ENCODE peak calls at places on chromosomes 5 and 9, in five cellular contexts. One of them, this sample, is unnamed.

GRCh38 chr9:69028754-69029153 is 6.8 kb upstream of the FXN start:
- DNase-seq in choroid plexus epithelial cell: no peak
- DNase-seq in CD8-positive, alpha-beta memory T cell: no peak
- DNase-seq in H7: no peak
- DNase-seq in stimulated activated CD4-positive, alpha-beta T cell treated with anti-CD3 and anti-CD28 coated beads, Interleukin-2, amount 100 ng/mL, for 24 hours: no peak
- DNase-seq in this sample: no peak

GRCh38 chr5:38257236-38258036 is 923 bp upstream of the EGFLAM start:
- DNase-seq in H7: peak; percentile 69
- DNase-seq in stimulated activated CD4-positive, alpha-beta T cell treated with anti-CD3 and anti-CD28 coated beads, Interleukin-2, amount 100 ng/mL, for 24 hours: no peak
- DNase-seq in CD8-positive, alpha-beta memory T cell: no peak
- DNase-seq in choroid plexus epithelial cell: no peak
- DNase-seq in this sample: no peak

GRCh38 chr9:93304574-93305496 is 120.9 kb downstream of the WNK2 start:
- DNase-seq in stimulated activated CD4-positive, alpha-beta T cell treated with anti-CD3 and anti-CD28 coated beads, Interleukin-2, amount 100 ng/mL, for 24 hours: peak; percentile 22
- DNase-seq in CD8-positive, alpha-beta memory T cell: no peak
- DNase-seq in H7: peak; percentile 93
- DNase-seq in choroid plexus epithelial cell: peak; percentile 75
- DNase-seq in this sample: peak; percentile 41

GRCh38 chr5:176700239-176700847 is 53.1 kb downstream of the TSPAN17 start:
- DNase-seq in stimulated activated CD4-positive, alpha-beta T cell treated with anti-CD3 and anti-CD28 coated beads, Interleukin-2, amount 100 ng/mL, for 24 hours: no peak
- DNase-seq in H7: peak; percentile 90
- DNase-seq in CD8-positive, alpha-beta memory T cell: no peak
- DNase-seq in choroid plexus epithelial cell: peak; percentile 22
- DNase-seq in this sample: no peak

GRCh38 chr9:112772215-112772509 is 21.6 kb downstream of the SNX30 start:
- DNase-seq in stimulated activated CD4-positive, alpha-beta T cell treated with anti-CD3 and anti-CD28 coated beads, Interleukin-2, amount 100 ng/mL, for 24 hours: no peak
- DNase-seq in CD8-positive, alpha-beta memory T cell: no peak
- DNase-seq in choroid plexus epithelial cell: no peak
- DNase-seq in H7: no peak
- DNase-seq in this sample: no peak

GRCh38 chr9:95447660-95448420 is 68.9 kb downstream of the PTCH1 start:
- DNase-seq in stimulated activated CD4-positive, alpha-beta T cell treated with anti-CD3 and anti-CD28 coated beads, Interleukin-2, amount 100 ng/mL, for 24 hours: no peak
- DNase-seq in choroid plexus epithelial cell: no peak
- DNase-seq in H7: peak; percentile 88
- DNase-seq in CD8-positive, alpha-beta memory T cell: no peak
- DNase-seq in this sample: no peak

GRCh38 chr5:128083811-128084227 is 253 bp downstream of the SLC12A2 start:
- DNase-seq in H7: no peak
- DNase-seq in choroid plexus epithelial cell: peak; percentile 71
- DNase-seq in stimulated activated CD4-positive, alpha-beta T cell treated with anti-CD3 and anti-CD28 coated beads, Interleukin-2, amount 100 ng/mL, for 24 hours: no peak
- DNase-seq in CD8-positive, alpha-beta memory T cell: no peak
- DNase-seq in this sample: peak; percentile 52

GRCh38 chr9:80061940-80062339 is 490.2 kb downstream of the TLE4 start:
- DNase-seq in CD8-positive, alpha-beta memory T cell: no peak
- DNase-seq in choroid plexus epithelial cell: peak; percentile 97
- DNase-seq in stimulated activated CD4-positive, alpha-beta T cell treated with anti-CD3 and anti-CD28 coated beads, Interleukin-2, amount 100 ng/mL, for 24 hours: no peak
- DNase-seq in H7: no peak
- DNase-seq in this sample: peak; percentile 97

GRCh38 chr9:97591535-97591934 is 41.6 kb downstream of the TSTD2 start:
- DNase-seq in stimulated activated CD4-positive, alpha-beta T cell treated with anti-CD3 and anti-CD28 coated beads, Interleukin-2, amount 100 ng/mL, for 24 hours: no peak
- DNase-seq in choroid plexus epithelial cell: no peak
- DNase-seq in H7: peak; percentile 47
- DNase-seq in CD8-positive, alpha-beta memory T cell: no peak
- DNase-seq in this sample: no peak

GRCh38 chr9:127741831-127742434 is 6.8 kb upstream of the TOR2A start:
- DNase-seq in H7: peak; percentile 98
- DNase-seq in choroid plexus epithelial cell: no peak
- DNase-seq in CD8-positive, alpha-beta memory T cell: no peak
- DNase-seq in stimulated activated CD4-positive, alpha-beta T cell treated with anti-CD3 and anti-CD28 coated beads, Interleukin-2, amount 100 ng/mL, for 24 hours: no peak
- DNase-seq in this sample: no peak

GRCh38 chr9:127290666-127291065 is 26.1 kb downstream of the GARNL3 start:
- DNase-seq in H7: no peak
- DNase-seq in CD8-positive, alpha-beta memory T cell: no peak
- DNase-seq in stimulated activated CD4-positive, alpha-beta T cell treated with anti-CD3 and anti-CD28 coated beads, Interleukin-2, amount 100 ng/mL, for 24 hours: no peak
- DNase-seq in choroid plexus epithelial cell: no peak
- DNase-seq in this sample: no peak

GRCh38 chr9:19208653-19209052 is 21.8 kb upstream of the DENND4C start:
- DNase-seq in CD8-positive, alpha-beta memory T cell: no peak
- DNase-seq in choroid plexus epithelial cell: no peak
- DNase-seq in stimulated activated CD4-positive, alpha-beta T cell treated with anti-CD3 and anti-CD28 coated beads, Interleukin-2, amount 100 ng/mL, for 24 hours: no peak
- DNase-seq in H7: no peak
- DNase-seq in this sample: no peak

GRCh38 chr9:11269036-11269435 is 656.2 kb upstream of the PTPRD start:
- DNase-seq in stimulated activated CD4-positive, alpha-beta T cell treated with anti-CD3 and anti-CD28 coated beads, Interleukin-2, amount 100 ng/mL, for 24 hours: no peak
- DNase-seq in choroid plexus epithelial cell: peak; percentile 14
- DNase-seq in H7: no peak
- DNase-seq in CD8-positive, alpha-beta memory T cell: no peak
- DNase-seq in this sample: no peak

GRCh38 chr9:70413427-70413797 is 1.0 kb downstream of the KLF9 start:
- DNase-seq in H7: peak; percentile 80
- DNase-seq in choroid plexus epithelial cell: no peak
- DNase-seq in stimulated activated CD4-positive, alpha-beta T cell treated with anti-CD3 and anti-CD28 coated beads, Interleukin-2, amount 100 ng/mL, for 24 hours: no peak
- DNase-seq in CD8-positive, alpha-beta memory T cell: no peak
- DNase-seq in this sample: no peak

GRCh38 chr5:52801329-52801728 is 13.6 kb downstream of the ITGA1 start:
- DNase-seq in H7: no peak
- DNase-seq in stimulated activated CD4-positive, alpha-beta T cell treated with anti-CD3 and anti-CD28 coated beads, Interleukin-2, amount 100 ng/mL, for 24 hours: no peak
- DNase-seq in CD8-positive, alpha-beta memory T cell: no peak
- DNase-seq in choroid plexus epithelial cell: peak; percentile 54
- DNase-seq in this sample: peak; percentile 46

GRCh38 chr5:159910843-159911229 is 5.4 kb upstream of the ADRA1B start:
- DNase-seq in choroid plexus epithelial cell: no peak
- DNase-seq in CD8-positive, alpha-beta memory T cell: no peak
- DNase-seq in stimulated activated CD4-positive, alpha-beta T cell treated with anti-CD3 and anti-CD28 coated beads, Interleukin-2, amount 100 ng/mL, for 24 hours: no peak
- DNase-seq in H7: no peak
- DNase-seq in this sample: no peak

GRCh38 chr9:35142037-35142436 is 19.8 kb upstream of the UNC13B start:
- DNase-seq in H7: no peak
- DNase-seq in stimulated activated CD4-positive, alpha-beta T cell treated with anti-CD3 and anti-CD28 coated beads, Interleukin-2, amount 100 ng/mL, for 24 hours: no peak
- DNase-seq in choroid plexus epithelial cell: no peak
- DNase-seq in CD8-positive, alpha-beta memory T cell: no peak
- DNase-seq in this sample: no peak

GRCh38 chr9:127305450-127306226 is 41.1 kb downstream of the GARNL3 start:
- DNase-seq in choroid plexus epithelial cell: no peak
- DNase-seq in CD8-positive, alpha-beta memory T cell: no peak
- DNase-seq in H7: peak; percentile 58
- DNase-seq in stimulated activated CD4-positive, alpha-beta T cell treated with anti-CD3 and anti-CD28 coated beads, Interleukin-2, amount 100 ng/mL, for 24 hours: no peak
- DNase-seq in this sample: no peak

GRCh38 chr9:89943309-89943708 is 338.5 kb downstream of the GADD45G start:
- DNase-seq in stimulated activated CD4-positive, alpha-beta T cell treated with anti-CD3 and anti-CD28 coated beads, Interleukin-2, amount 100 ng/mL, for 24 hours: no peak
- DNase-seq in CD8-positive, alpha-beta memory T cell: no peak
- DNase-seq in H7: no peak
- DNase-seq in choroid plexus epithelial cell: no peak
- DNase-seq in this sample: no peak

GRCh38 chr9:78549711-78550110 is 252.8 kb downstream of the PSAT1 start:
- DNase-seq in stimulated activated CD4-positive, alpha-beta T cell treated with anti-CD3 and anti-CD28 coated beads, Interleukin-2, amount 100 ng/mL, for 24 hours: no peak
- DNase-seq in H7: no peak
- DNase-seq in choroid plexus epithelial cell: peak; percentile 10
- DNase-seq in CD8-positive, alpha-beta memory T cell: no peak
- DNase-seq in this sample: peak; percentile 17

GRCh38 chr9:72871685-72872084 is 81.2 kb downstream of the ALDH1A1 start:
- DNase-seq in choroid plexus epithelial cell: peak; percentile 41
- DNase-seq in stimulated activated CD4-positive, alpha-beta T cell treated with anti-CD3 and anti-CD28 coated beads, Interleukin-2, amount 100 ng/mL, for 24 hours: no peak
- DNase-seq in H7: no peak
- DNase-seq in CD8-positive, alpha-beta memory T cell: no peak
- DNase-seq in this sample: peak; percentile 1

GRCh38 chr5:82661462-82661861 is 383.3 kb upstream of the RPS23 start:
- DNase-seq in choroid plexus epithelial cell: no peak
- DNase-seq in H7: no peak
- DNase-seq in stimulated activated CD4-positive, alpha-beta T cell treated with anti-CD3 and anti-CD28 coated beads, Interleukin-2, amount 100 ng/mL, for 24 hours: no peak
- DNase-seq in CD8-positive, alpha-beta memory T cell: no peak
- DNase-seq in this sample: no peak

GRCh38 chr5:174789596-174789995 is 65.2 kb downstream of the MSX2 start:
- DNase-seq in choroid plexus epithelial cell: no peak
- DNase-seq in stimulated activated CD4-positive, alpha-beta T cell treated with anti-CD3 and anti-CD28 coated beads, Interleukin-2, amount 100 ng/mL, for 24 hours: no peak
- DNase-seq in CD8-positive, alpha-beta memory T cell: no peak
- DNase-seq in H7: no peak
- DNase-seq in this sample: no peak

GRCh38 chr9:95100071-95100627 is 217.4 kb downstream of the FANCC start:
- DNase-seq in stimulated activated CD4-positive, alpha-beta T cell treated with anti-CD3 and anti-CD28 coated beads, Interleukin-2, amount 100 ng/mL, for 24 hours: no peak
- DNase-seq in choroid plexus epithelial cell: no peak
- DNase-seq in CD8-positive, alpha-beta memory T cell: no peak
- DNase-seq in H7: no peak
- DNase-seq in this sample: peak; percentile 53

GRCh38 chr5:108654042-108654441 is 93.7 kb upstream of the FER start:
- DNase-seq in stimulated activated CD4-positive, alpha-beta T cell treated with anti-CD3 and anti-CD28 coated beads, Interleukin-2, amount 100 ng/mL, for 24 hours: no peak
- DNase-seq in H7: no peak
- DNase-seq in choroid plexus epithelial cell: no peak
- DNase-seq in CD8-positive, alpha-beta memory T cell: no peak
- DNase-seq in this sample: peak; percentile 70

GRCh38 chr9:94681508-94681907 is 42.2 kb upstream of the FBP1 start:
- DNase-seq in stimulated activated CD4-positive, alpha-beta T cell treated with anti-CD3 and anti-CD28 coated beads, Interleukin-2, amount 100 ng/mL, for 24 hours: peak; percentile 63
- DNase-seq in choroid plexus epithelial cell: peak; percentile 89
- DNase-seq in H7: peak; percentile 78
- DNase-seq in CD8-positive, alpha-beta memory T cell: peak; percentile 36
- DNase-seq in this sample: peak; percentile 80

GRCh38 chr9:107465467-107466451 is 23.8 kb downstream of the KLF4 start:
- DNase-seq in CD8-positive, alpha-beta memory T cell: no peak
- DNase-seq in stimulated activated CD4-positive, alpha-beta T cell treated with anti-CD3 and anti-CD28 coated beads, Interleukin-2, amount 100 ng/mL, for 24 hours: no peak
- DNase-seq in H7: peak; percentile 95
- DNase-seq in choroid plexus epithelial cell: peak; percentile 58
- DNase-seq in this sample: peak; percentile 33

GRCh38 chr5:57175586-57175985 is 1.7 kb downstream of the GPBP1 start:
- DNase-seq in choroid plexus epithelial cell: no peak
- DNase-seq in CD8-positive, alpha-beta memory T cell: no peak
- DNase-seq in stimulated activated CD4-positive, alpha-beta T cell treated with anti-CD3 and anti-CD28 coated beads, Interleukin-2, amount 100 ng/mL, for 24 hours: peak; percentile 66
- DNase-seq in H7: peak; percentile 38
- DNase-seq in this sample: no peak

GRCh38 chr5:10741661-10742060 is 19.4 kb downstream of the DAP start:
- DNase-seq in choroid plexus epithelial cell: no peak
- DNase-seq in CD8-positive, alpha-beta memory T cell: no peak
- DNase-seq in H7: no peak
- DNase-seq in stimulated activated CD4-positive, alpha-beta T cell treated with anti-CD3 and anti-CD28 coated beads, Interleukin-2, amount 100 ng/mL, for 24 hours: no peak
- DNase-seq in this sample: no peak

GRCh38 chr9:109975574-109976327 is 195.8 kb downstream of the PALM2AKAP2 start:
- DNase-seq in stimulated activated CD4-positive, alpha-beta T cell treated with anti-CD3 and anti-CD28 coated beads, Interleukin-2, amount 100 ng/mL, for 24 hours: no peak
- DNase-seq in choroid plexus epithelial cell: peak; percentile 26
- DNase-seq in CD8-positive, alpha-beta memory T cell: no peak
- DNase-seq in H7: no peak
- DNase-seq in this sample: peak; percentile 91

GRCh38 chr9:116497081-116497480 is 190.0 kb upstream of the TRIM32 start:
- DNase-seq in stimulated activated CD4-positive, alpha-beta T cell treated with anti-CD3 and anti-CD28 coated beads, Interleukin-2, amount 100 ng/mL, for 24 hours: no peak
- DNase-seq in CD8-positive, alpha-beta memory T cell: no peak
- DNase-seq in H7: no peak
- DNase-seq in choroid plexus epithelial cell: no peak
- DNase-seq in this sample: no peak

GRCh38 chr5:1371191-1371590 is 26.3 kb upstream of the CLPTM1L start:
- DNase-seq in stimulated activated CD4-positive, alpha-beta T cell treated with anti-CD3 and anti-CD28 coated beads, Interleukin-2, amount 100 ng/mL, for 24 hours: no peak
- DNase-seq in H7: no peak
- DNase-seq in choroid plexus epithelial cell: no peak
- DNase-seq in CD8-positive, alpha-beta memory T cell: no peak
- DNase-seq in this sample: no peak

GRCh38 chr9:97271292-97271691 is 36.2 kb upstream of the CCDC180 start:
- DNase-seq in stimulated activated CD4-positive, alpha-beta T cell treated with anti-CD3 and anti-CD28 coated beads, Interleukin-2, amount 100 ng/mL, for 24 hours: no peak
- DNase-seq in CD8-positive, alpha-beta memory T cell: no peak
- DNase-seq in choroid plexus epithelial cell: no peak
- DNase-seq in H7: peak; percentile 72
- DNase-seq in this sample: no peak

GRCh38 chr5:95986937-95987520 is 25.4 kb upstream of the ELL2 start:
- DNase-seq in stimulated activated CD4-positive, alpha-beta T cell treated with anti-CD3 and anti-CD28 coated beads, Interleukin-2, amount 100 ng/mL, for 24 hours: no peak
- DNase-seq in CD8-positive, alpha-beta memory T cell: no peak
- DNase-seq in H7: no peak
- DNase-seq in choroid plexus epithelial cell: no peak
- DNase-seq in this sample: no peak

GRCh38 chr5:8057764-8058163 is 188.8 kb downstream of the MTRR start:
- DNase-seq in CD8-positive, alpha-beta memory T cell: no peak
- DNase-seq in H7: no peak
- DNase-seq in stimulated activated CD4-positive, alpha-beta T cell treated with anti-CD3 and anti-CD28 coated beads, Interleukin-2, amount 100 ng/mL, for 24 hours: no peak
- DNase-seq in choroid plexus epithelial cell: peak; percentile 1
- DNase-seq in this sample: peak; percentile 56

GRCh38 chr9:134698587-134699342 is 57.2 kb downstream of the COL5A1 start:
- DNase-seq in CD8-positive, alpha-beta memory T cell: no peak
- DNase-seq in choroid plexus epithelial cell: peak; percentile 62
- DNase-seq in H7: peak; percentile 97
- DNase-seq in stimulated activated CD4-positive, alpha-beta T cell treated with anti-CD3 and anti-CD28 coated beads, Interleukin-2, amount 100 ng/mL, for 24 hours: peak; percentile 57
- DNase-seq in this sample: peak; percentile 36

GRCh38 chr9:38144421-38144820 is 75.4 kb upstream of the SHB start:
- DNase-seq in choroid plexus epithelial cell: peak; percentile 58
- DNase-seq in CD8-positive, alpha-beta memory T cell: no peak
- DNase-seq in stimulated activated CD4-positive, alpha-beta T cell treated with anti-CD3 and anti-CD28 coated beads, Interleukin-2, amount 100 ng/mL, for 24 hours: no peak
- DNase-seq in H7: no peak
- DNase-seq in this sample: peak; percentile 70

This sample was measured in IMR-90.